ENCODE peak calls at places on chromosomes 11 and 22, in ten cellular contexts. N is fibroblast of lung; X is AG04450; W is H9; R is body of pancreas; V is CD8-positive, alpha-beta T cell; P is stomach; J is AG04449; B is thoracic aorta; Q is epithelial cell of esophagus. Y is an unnamed sample.

GRCh38 chr22:36399473-36399780 is 11.7 kb upstream of the MYH9 start:
- DNase-seq in N (no peak), X (no peak), W (no peak), R (no peak), V (no peak), P (no peak), J (no peak), B (no peak), Q (no peak), Y (no peak)

GRCh38 chr22:50529416-50530279 is at the start of gene TYMP:
- DNase-seq in N (no peak), X (no peak), W (no peak), R (peak; percentile 62), V (peak; percentile 72), P (peak; percentile 83), J (no peak), B (no peak), Q (peak; percentile 83), Y (peak; percentile 87)

GRCh38 chr11:43515090-43515489 is 156.4 kb downstream of the TTC17 start:
- DNase-seq in N (no peak), X (no peak), W (peak; percentile 72), R (no peak), V (no peak), P (no peak), J (no peak), B (no peak), Q (no peak), Y (no peak)

GRCh38 chr11:122155001-122155400 is 39.0 kb upstream of the BLID start:
- DNase-seq in N (no peak), X (no peak), W (no peak), R (no peak), V (no peak), P (no peak), J (no peak), B (no peak), Q (no peak), Y (no peak)

GRCh38 chr11:70333206-70333605 is 62.7 kb downstream of the PPFIA1 start:
- DNase-seq in N (peak; percentile 92), X (peak; percentile 58), W (no peak), R (no peak), V (no peak), P (no peak), J (no peak), B (no peak), Q (no peak), Y (no peak)

GRCh38 chr22:44988671-44989070 is 21.1 kb downstream of the PHF21B start:
- DNase-seq in N (no peak), X (no peak), W (no peak), R (no peak), V (no peak), P (no peak), J (no peak), B (no peak), Q (no peak), Y (no peak)

GRCh38 chr11:134159652-134160051 is 64.1 kb downstream of the NCAPD3 start:
- DNase-seq in N (no peak), X (no peak), W (no peak), R (no peak), V (no peak), P (no peak), J (no peak), B (no peak), Q (no peak), Y (no peak)

GRCh38 chr11:111417011-111417765 is 38.1 kb upstream of the POU2AF1 start:
- DNase-seq in N (peak; percentile 7), X (peak; percentile 18), W (no peak), R (no peak), V (no peak), P (no peak), J (no peak), B (no peak), Q (peak; percentile 25), Y (no peak)

GRCh38 chr11:134405841-134406240 is 6.2 kb downstream of the B3GAT1 start:
- DNase-seq in N (no peak), X (no peak), W (no peak), R (no peak), V (no peak), P (no peak), J (no peak), B (no peak), Q (no peak), Y (no peak)

DNA sequence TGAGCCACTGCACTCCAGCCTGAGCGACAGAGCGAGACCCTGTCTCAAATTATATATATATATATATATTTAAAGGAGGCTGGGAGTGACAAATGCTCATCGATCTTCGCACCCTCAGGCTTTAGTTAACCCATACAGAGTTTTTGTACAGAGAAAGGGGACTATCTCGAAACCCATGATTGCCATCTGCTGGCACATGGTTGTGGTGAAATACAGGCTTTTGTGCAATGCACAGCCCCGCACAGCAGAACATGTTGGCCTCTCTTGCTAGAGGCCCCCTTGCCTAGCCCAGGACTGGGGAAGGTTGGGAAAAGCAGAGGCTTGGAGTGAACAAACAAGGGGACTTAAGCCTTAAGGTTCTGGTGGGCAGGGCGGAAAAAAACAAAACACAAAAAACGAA is 3.6 kb downstream of the MYBPC3 start:
- DNase-seq in N (peak; percentile 46), X (no peak), W (no peak), R (no peak), V (no peak), P (no peak), J (no peak), B (no peak), Q (peak; percentile 13), Y (peak; percentile 12)
- TF ChIP-seq CTCF in N (peak; percentile 36), X (peak; percentile 32), W (peak; percentile 43), R (no peak), V (no peak), P (no peak), J (peak; percentile 29), B (no peak), Q (peak; percentile 26), Y (no peak)

GRCh38 chr11:6022954-6023353 is 7.6 kb downstream of the OR56A1 start:
- DNase-seq in N (peak; percentile 40), X (no peak), W (no peak), R (no peak), V (no peak), P (no peak), J (peak; percentile 3), B (no peak), Q (peak; percentile 64), Y (peak; percentile 13)
- TF ChIP-seq CTCF in N (peak; percentile 43), X (peak; percentile 45), W (peak; percentile 84), R (peak; percentile 57), V (peak; percentile 37), P (peak; percentile 22), J (peak; percentile 10), B (no peak), Q (peak; percentile 69), Y (no peak)

DNA sequence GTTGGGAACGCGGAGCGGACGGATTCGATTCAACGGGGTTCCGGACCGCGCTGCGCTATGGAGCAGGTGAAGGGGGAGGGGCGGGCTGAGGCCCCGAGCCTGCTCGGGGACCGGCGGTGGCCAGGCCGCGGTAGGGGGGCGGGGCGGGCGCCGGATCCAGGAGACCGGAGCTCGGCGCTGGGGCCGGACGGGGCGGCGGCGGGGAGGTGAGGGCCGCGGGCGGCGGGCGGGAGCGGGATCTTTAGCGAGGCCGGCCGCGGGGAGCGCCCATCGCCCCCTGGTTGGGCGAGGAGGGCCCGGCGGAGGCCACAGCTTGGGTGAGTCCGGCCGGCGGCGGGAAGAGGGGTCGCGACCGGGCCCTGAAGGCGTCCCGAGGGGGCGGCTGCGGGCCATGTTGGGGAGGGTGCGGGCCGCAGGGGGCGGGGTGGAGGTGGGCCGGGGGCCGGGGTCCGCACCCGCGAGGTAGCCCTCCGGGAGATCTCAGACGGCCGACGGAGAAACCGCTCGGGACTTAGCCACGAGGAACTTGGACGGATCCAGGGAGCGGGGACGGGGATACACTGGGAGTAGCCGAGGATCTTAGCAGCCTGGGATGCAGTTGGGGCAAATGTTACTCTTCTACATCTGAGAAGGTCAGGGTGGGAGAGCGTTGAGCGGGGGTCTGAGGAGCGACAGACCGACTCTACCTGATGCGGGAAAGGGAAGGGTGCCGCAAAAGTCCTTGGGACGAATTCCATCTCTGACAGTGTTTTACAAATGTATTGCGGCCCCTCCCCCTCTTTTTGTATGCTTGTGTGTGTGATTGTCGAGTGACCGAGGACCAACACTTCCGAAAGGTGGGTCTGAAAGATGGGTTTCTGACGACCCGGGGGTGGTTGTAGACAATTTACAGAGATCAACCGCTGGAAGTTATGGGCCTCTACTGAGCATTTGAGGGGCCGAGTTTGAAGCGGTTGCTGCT is 514 bp downstream of the STIP1 start:
- DNase-seq in N (no peak), X (no peak), W (no peak), R (peak; percentile 30), V (peak; percentile 47), P (no peak), J (no peak), B (no peak), Q (peak; percentile 18), Y (no peak)
- TF ChIP-seq CTCF in N (no peak), X (no peak), W (no peak), R (no peak), V (peak; percentile 36), P (no peak), J (no peak), B (no peak), Q (no peak), Y (no peak)

DNA sequence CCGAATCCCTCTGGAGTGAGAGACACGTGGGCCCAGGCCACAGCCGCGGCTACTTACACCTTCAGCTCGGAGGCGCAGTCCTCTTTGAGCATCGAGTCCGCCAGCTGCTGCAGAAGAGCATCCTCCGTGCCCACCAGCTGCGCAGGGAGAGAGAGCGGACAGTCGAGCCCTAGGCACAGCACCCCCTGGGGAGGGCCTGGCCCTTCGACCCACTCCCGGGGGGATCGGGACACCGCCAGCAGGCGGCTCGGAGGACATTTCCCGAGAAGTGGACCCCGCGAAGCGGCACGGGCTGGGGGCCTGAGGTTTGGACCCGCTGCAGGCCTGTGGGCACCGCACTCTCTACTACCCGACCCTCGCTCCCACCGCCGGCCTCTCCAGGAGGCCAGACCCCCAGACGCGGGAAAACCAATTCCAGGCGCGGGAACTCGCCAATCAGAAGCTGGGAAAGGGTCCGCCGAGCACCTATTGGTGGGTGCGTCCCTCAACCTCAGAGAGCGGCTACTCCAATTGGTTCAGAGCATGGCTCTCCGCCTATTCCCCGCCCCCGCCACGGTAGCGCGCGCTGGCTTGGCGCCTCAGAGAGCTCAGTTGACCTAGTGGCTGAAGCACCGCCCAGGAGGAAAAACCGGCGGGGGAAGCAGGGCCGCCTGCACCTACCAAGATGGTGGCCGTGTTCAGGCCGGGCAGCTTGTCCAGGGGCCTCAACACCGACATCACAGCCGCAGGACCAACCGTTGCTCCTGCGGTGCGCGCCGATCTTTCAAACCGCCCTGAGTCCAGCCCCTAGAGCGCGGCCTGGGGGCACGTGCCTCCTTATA is at the start of gene CENPM:
- DNase-seq in N (peak; percentile 91), X (peak; percentile 79), W (peak; percentile 98), R (peak; percentile 90), V (peak; percentile 85), P (peak; percentile 92), J (no peak), B (peak; percentile 63), Q (peak; percentile 96), Y (peak; percentile 97)
- TF ChIP-seq CTCF in N (peak; percentile 17), X (peak; percentile 50), W (peak; percentile 26), R (peak; percentile 29), V (no peak), P (peak; percentile 14), J (peak; percentile 32), B (no peak), Q (peak; percentile 27), Y (peak; percentile 28)

DNA sequence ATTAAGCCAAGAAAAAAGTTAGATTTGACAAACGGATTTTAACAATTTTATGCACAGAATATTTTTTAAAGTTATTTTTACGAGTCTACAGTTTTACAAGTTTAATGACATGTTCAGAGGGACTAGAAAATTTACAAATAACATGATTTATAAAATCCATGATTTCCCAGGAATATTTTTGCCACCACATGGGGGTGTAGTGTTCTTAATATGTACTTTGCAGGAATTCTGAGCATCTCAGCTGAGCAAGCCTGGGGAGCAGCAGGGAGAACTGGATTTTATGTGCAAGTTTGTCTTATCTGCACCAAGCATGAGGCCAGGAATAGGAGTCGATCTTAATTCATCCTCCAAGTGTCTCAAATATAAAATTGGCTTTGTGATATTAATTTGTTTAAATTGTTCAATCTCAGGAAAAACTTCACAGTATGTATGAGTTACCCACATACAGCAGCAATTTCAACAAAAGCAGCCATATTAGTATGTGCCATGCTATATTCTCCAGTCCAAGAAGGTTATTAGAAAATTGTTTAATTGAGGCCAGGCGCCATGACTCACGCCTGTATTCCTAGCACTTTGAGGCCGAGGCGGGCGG is 826.3 kb downstream of the DLG2 start:
- DNase-seq in N (peak; percentile 22), X (peak; percentile 15), W (no peak), R (no peak), V (no peak), P (no peak), J (peak; percentile 19), B (no peak), Q (peak; percentile 61), Y (peak; percentile 6)
- TF ChIP-seq CTCF in N (peak; percentile 22), X (peak; percentile 56), W (peak; percentile 54), R (no peak), V (no peak), P (no peak), J (peak; percentile 31), B (no peak), Q (peak; percentile 39), Y (no peak)